ENCODE peak calls at places on chromosomes 13 and 19, in seven cellular contexts. One of them, this sample, is unnamed. For H3K4me1, the result is how much of the 10 kb centered on the place peaks cover.

GRCh38 chr19:12333162-12334159 is at the start of gene ZNF563:
- DNase-seq in A549: no peak
- DNase-seq in CD8-positive, alpha-beta T cell: peak
- DNase-seq in psoas muscle: peak
- DNase-seq in lower lobe of right lung: peak
- DNase-seq in heart right ventricle: peak
- DNase-seq in colonic mucosa: peak
- DNase-seq in this sample: peak

GRCh38 chr13:59276436-59276835 is 887.3 kb downstream of the DIAPH3 start:
- DNase-seq in heart right ventricle: no peak
- DNase-seq in colonic mucosa: no peak
- DNase-seq in A549: no peak
- DNase-seq in psoas muscle: no peak
- DNase-seq in CD8-positive, alpha-beta T cell: no peak
- DNase-seq in lower lobe of right lung: no peak
- DNase-seq in this sample: no peak

GRCh38 chr13:113186061-113186900 is 22.2 kb downstream of the PCID2 start:
- DNase-seq in A549: no peak
- DNase-seq in colonic mucosa: no peak
- DNase-seq in CD8-positive, alpha-beta T cell: no peak
- DNase-seq in lower lobe of right lung: no peak
- DNase-seq in psoas muscle: no peak
- DNase-seq in heart right ventricle: no peak
- DNase-seq in this sample: no peak

GRCh38 chr19:34041922-34042521 is 130.3 kb upstream of the LSM14A start:
- DNase-seq in A549: peak
- DNase-seq in CD8-positive, alpha-beta T cell: peak
- DNase-seq in lower lobe of right lung: peak
- DNase-seq in heart right ventricle: peak
- DNase-seq in psoas muscle: peak
- DNase-seq in colonic mucosa: peak
- DNase-seq in this sample: peak

GRCh38 chr19:28419312-28419711 is 793.6 kb downstream of the UQCRFS1 start:
- DNase-seq in CD8-positive, alpha-beta T cell: no peak
- DNase-seq in heart right ventricle: no peak
- DNase-seq in psoas muscle: no peak
- DNase-seq in colonic mucosa: no peak
- DNase-seq in A549: no peak
- DNase-seq in lower lobe of right lung: no peak
- DNase-seq in this sample: no peak

GRCh38 chr19:28051047-28051446 is 1161.9 kb downstream of the UQCRFS1 start:
- DNase-seq in CD8-positive, alpha-beta T cell: no peak
- DNase-seq in lower lobe of right lung: no peak
- DNase-seq in colonic mucosa: no peak
- DNase-seq in psoas muscle: no peak
- DNase-seq in A549: no peak
- DNase-seq in heart right ventricle: no peak
- DNase-seq in this sample: no peak

GRCh38 chr13:59413121-59413520 is 750.6 kb downstream of the DIAPH3 start:
- DNase-seq in A549: no peak
- DNase-seq in psoas muscle: no peak
- DNase-seq in heart right ventricle: no peak
- DNase-seq in CD8-positive, alpha-beta T cell: no peak
- DNase-seq in colonic mucosa: no peak
- DNase-seq in lower lobe of right lung: no peak
- DNase-seq in this sample: no peak

GRCh38 chr13:72390909-72391308 is 336.5 kb downstream of the MZT1 start:
- DNase-seq in psoas muscle: no peak
- DNase-seq in colonic mucosa: no peak
- DNase-seq in heart right ventricle: no peak
- DNase-seq in lower lobe of right lung: no peak
- DNase-seq in A549: no peak
- DNase-seq in CD8-positive, alpha-beta T cell: no peak
- DNase-seq in this sample: no peak

GRCh38 chr13:31421756-31422155 is 222.0 kb downstream of the B3GLCT start:
- DNase-seq in heart right ventricle: no peak
- DNase-seq in lower lobe of right lung: no peak
- DNase-seq in A549: no peak
- DNase-seq in colonic mucosa: no peak
- DNase-seq in CD8-positive, alpha-beta T cell: no peak
- DNase-seq in psoas muscle: no peak
- DNase-seq in this sample: no peak

GRCh38 chr19:47157455-47158321 is 27.1 kb downstream of the SAE1 start:
- DNase-seq in CD8-positive, alpha-beta T cell: no peak
- DNase-seq in colonic mucosa: peak
- DNase-seq in A549: no peak
- DNase-seq in heart right ventricle: peak
- DNase-seq in lower lobe of right lung: no peak
- DNase-seq in psoas muscle: no peak
- DNase-seq in this sample: peak

GRCh38 chr13:110415669-110416068 is 108.6 kb downstream of the COL4A2 start:
- DNase-seq in CD8-positive, alpha-beta T cell: no peak
- DNase-seq in lower lobe of right lung: no peak
- DNase-seq in heart right ventricle: peak
- DNase-seq in psoas muscle: no peak
- DNase-seq in colonic mucosa: peak
- DNase-seq in A549: peak
- DNase-seq in this sample: peak
- TF ChIP-seq CTCF in CD8-positive, alpha-beta T cell: no peak
- TF ChIP-seq CTCF in lower lobe of right lung: no peak
- TF ChIP-seq CTCF in heart right ventricle: peak
- TF ChIP-seq CTCF in psoas muscle: no peak
- TF ChIP-seq CTCF in colonic mucosa: no peak
- TF ChIP-seq CTCF in A549: no peak
- TF ChIP-seq CTCF in this sample: peak

GRCh38 chr19:44848805-44849457 is 2.8 kb downstream of the NECTIN2 start:
- DNase-seq in lower lobe of right lung: no peak
- DNase-seq in colonic mucosa: no peak
- DNase-seq in psoas muscle: no peak
- DNase-seq in A549: no peak
- DNase-seq in heart right ventricle: peak
- DNase-seq in CD8-positive, alpha-beta T cell: no peak
- DNase-seq in this sample: no peak

GRCh38 chr19:44845612-44846454 is at the start of gene NECTIN2:
- DNase-seq in CD8-positive, alpha-beta T cell: peak
- DNase-seq in lower lobe of right lung: peak
- DNase-seq in psoas muscle: peak
- DNase-seq in colonic mucosa: peak
- DNase-seq in A549: peak
- DNase-seq in heart right ventricle: peak
- DNase-seq in this sample: peak

GRCh38 chr19:44848036-44848804 is 2.1 kb downstream of the NECTIN2 start:
- DNase-seq in lower lobe of right lung: peak
- DNase-seq in A549: no peak
- DNase-seq in colonic mucosa: peak
- DNase-seq in psoas muscle: no peak
- DNase-seq in CD8-positive, alpha-beta T cell: no peak
- DNase-seq in heart right ventricle: peak
- DNase-seq in this sample: no peak

GRCh38 chr19:44846455-44847143 is 502 bp downstream of the NECTIN2 start:
- DNase-seq in heart right ventricle: peak
- DNase-seq in colonic mucosa: peak
- DNase-seq in psoas muscle: peak
- DNase-seq in lower lobe of right lung: peak
- DNase-seq in CD8-positive, alpha-beta T cell: no peak
- DNase-seq in A549: no peak
- DNase-seq in this sample: peak

DNA sequence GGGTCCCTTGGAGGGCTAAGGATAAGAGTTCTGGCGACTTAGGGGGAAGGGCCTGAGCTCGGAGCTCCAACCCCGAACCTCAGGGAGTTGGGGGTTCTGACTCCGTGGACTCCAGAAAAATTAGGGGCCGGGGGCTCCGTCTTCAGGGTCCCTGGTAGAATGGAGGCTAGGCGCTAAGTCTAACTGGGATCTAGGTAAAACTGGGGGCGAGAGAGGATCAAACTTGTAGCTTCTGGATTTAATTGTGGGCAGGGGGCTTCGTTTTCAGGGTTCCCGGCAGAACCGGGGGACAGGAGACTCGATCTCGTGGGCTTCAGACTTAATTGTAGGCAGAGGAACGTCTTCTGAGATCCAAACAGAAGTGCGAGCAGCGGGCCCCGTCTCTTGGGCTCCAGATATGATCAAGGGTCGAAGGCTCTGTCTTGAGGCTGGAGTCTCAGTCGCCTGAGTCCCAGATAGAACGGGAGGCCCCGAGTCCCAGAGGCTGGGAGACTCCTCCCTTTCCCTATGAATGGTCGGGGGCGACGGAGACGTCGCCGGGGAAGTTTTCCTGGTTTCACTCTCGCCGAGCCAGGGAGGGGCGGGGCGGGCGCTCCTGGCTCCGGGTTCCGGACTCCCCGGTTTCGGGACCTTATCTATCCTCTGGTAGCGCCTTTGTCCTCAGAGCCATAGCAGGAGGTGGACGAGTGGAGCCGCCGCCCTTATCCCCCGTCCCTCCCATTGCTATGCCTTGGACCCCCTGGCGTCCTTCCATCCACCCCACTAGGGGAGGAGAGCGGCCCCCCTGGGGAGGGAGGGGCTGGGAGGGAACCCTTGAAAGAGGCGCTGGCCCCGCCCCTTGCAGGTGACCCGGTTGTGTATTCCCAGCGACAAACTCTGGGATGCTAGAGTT is 1.3 kb downstream of the NECTIN2 start:
- DNase-seq in A549: peak
- DNase-seq in heart right ventricle: peak
- DNase-seq in lower lobe of right lung: peak
- DNase-seq in psoas muscle: peak
- DNase-seq in CD8-positive, alpha-beta T cell: no peak
- DNase-seq in colonic mucosa: peak
- DNase-seq in this sample: peak
- H3K4me1 ChIP-seq in A549: under half
- H3K4me1 ChIP-seq in heart right ventricle: half or more
- H3K4me1 ChIP-seq in lower lobe of right lung: under half
- H3K4me1 ChIP-seq in psoas muscle: under half
- H3K4me1 ChIP-seq in CD8-positive, alpha-beta T cell: under half
- H3K4me1 ChIP-seq in colonic mucosa: under half
- H3K4me1 ChIP-seq in this sample: under half

GRCh38 chr13:48231948-48232347 is 1.1 kb upstream of the ITM2B start:
- DNase-seq in heart right ventricle: no peak
- DNase-seq in A549: no peak
- DNase-seq in psoas muscle: no peak
- DNase-seq in lower lobe of right lung: no peak
- DNase-seq in colonic mucosa: no peak
- DNase-seq in CD8-positive, alpha-beta T cell: no peak
- DNase-seq in this sample: no peak

GRCh38 chr13:48232420-48233096 is 448 bp upstream of the ITM2B start:
- DNase-seq in colonic mucosa: peak
- DNase-seq in A549: no peak
- DNase-seq in heart right ventricle: peak
- DNase-seq in psoas muscle: no peak
- DNase-seq in CD8-positive, alpha-beta T cell: no peak
- DNase-seq in lower lobe of right lung: no peak
- DNase-seq in this sample: peak

GRCh38 chr13:48234652-48235099 is 1.7 kb downstream of the ITM2B start:
- DNase-seq in psoas muscle: no peak
- DNase-seq in heart right ventricle: no peak
- DNase-seq in colonic mucosa: no peak
- DNase-seq in lower lobe of right lung: no peak
- DNase-seq in A549: no peak
- DNase-seq in CD8-positive, alpha-beta T cell: no peak
- DNase-seq in this sample: no peak

GRCh38 chr13:48233886-48234488 is 981 bp downstream of the ITM2B start:
- DNase-seq in psoas muscle: no peak
- DNase-seq in heart right ventricle: no peak
- DNase-seq in lower lobe of right lung: no peak
- DNase-seq in colonic mucosa: no peak
- DNase-seq in A549: no peak
- DNase-seq in CD8-positive, alpha-beta T cell: no peak
- DNase-seq in this sample: no peak

GRCh38 chr13:48233097-48233885 is at the start of gene ITM2B:
- DNase-seq in psoas muscle: peak
- DNase-seq in lower lobe of right lung: peak
- DNase-seq in heart right ventricle: peak
- DNase-seq in A549: peak
- DNase-seq in CD8-positive, alpha-beta T cell: peak
- DNase-seq in colonic mucosa: peak
- DNase-seq in this sample: peak
- TF ChIP-seq CTCF in psoas muscle: peak
- TF ChIP-seq CTCF in lower lobe of right lung: peak
- TF ChIP-seq CTCF in heart right ventricle: peak
- TF ChIP-seq CTCF in A549: peak
- TF ChIP-seq CTCF in CD8-positive, alpha-beta T cell: peak
- TF ChIP-seq CTCF in colonic mucosa: peak
- TF ChIP-seq CTCF in this sample: peak

DNA sequence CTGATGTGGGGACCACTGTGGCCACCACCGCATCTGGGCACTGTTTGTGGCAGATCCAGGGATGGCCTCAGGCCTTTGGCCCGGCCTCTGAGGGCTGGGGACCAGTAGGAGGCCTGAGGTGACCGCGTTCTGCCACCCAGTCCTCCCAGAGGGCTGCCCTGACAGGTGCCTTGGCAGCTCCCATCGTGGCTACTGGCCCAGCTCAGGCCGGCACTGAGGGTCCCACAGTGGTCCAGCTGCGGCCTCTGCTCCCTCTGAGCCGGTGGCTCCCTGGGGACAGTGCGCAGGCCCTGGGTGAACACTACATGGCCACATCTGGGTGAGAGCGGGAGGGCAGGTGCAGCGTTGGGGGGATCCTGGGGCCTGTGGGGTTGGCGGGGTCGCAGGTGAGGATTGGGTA is 61.9 kb downstream of the KDM4B start:
- DNase-seq in lower lobe of right lung: no peak
- DNase-seq in A549: no peak
- DNase-seq in heart right ventricle: no peak
- DNase-seq in colonic mucosa: no peak
- DNase-seq in psoas muscle: no peak
- DNase-seq in CD8-positive, alpha-beta T cell: no peak
- DNase-seq in this sample: no peak
- H3K4me1 ChIP-seq in lower lobe of right lung: under half
- H3K4me1 ChIP-seq in A549: under half
- H3K4me1 ChIP-seq in heart right ventricle: half or more
- H3K4me1 ChIP-seq in colonic mucosa: under half
- H3K4me1 ChIP-seq in psoas muscle: under half
- H3K4me1 ChIP-seq in CD8-positive, alpha-beta T cell: under half
- H3K4me1 ChIP-seq in this sample: under half

GRCh38 chr19:5515737-5516136 is 52.0 kb downstream of the TINCR start:
- DNase-seq in lower lobe of right lung: no peak
- DNase-seq in A549: no peak
- DNase-seq in psoas muscle: no peak
- DNase-seq in heart right ventricle: no peak
- DNase-seq in colonic mucosa: no peak
- DNase-seq in CD8-positive, alpha-beta T cell: no peak
- DNase-seq in this sample: no peak
- TF ChIP-seq CTCF in lower lobe of right lung: no peak
- TF ChIP-seq CTCF in A549: no peak
- TF ChIP-seq CTCF in psoas muscle: no peak
- TF ChIP-seq CTCF in heart right ventricle: no peak
- TF ChIP-seq CTCF in colonic mucosa: no peak
- TF ChIP-seq CTCF in CD8-positive, alpha-beta T cell: no peak
- TF ChIP-seq CTCF in this sample: no peak

GRCh38 chr19:14118165-14119051 is 846 bp upstream of the PRKACA start:
- DNase-seq in heart right ventricle: peak
- DNase-seq in lower lobe of right lung: peak
- DNase-seq in colonic mucosa: peak
- DNase-seq in psoas muscle: peak
- DNase-seq in A549: no peak
- DNase-seq in CD8-positive, alpha-beta T cell: peak
- DNase-seq in this sample: no peak
- H3K4me1 ChIP-seq in heart right ventricle: half or more
- H3K4me1 ChIP-seq in lower lobe of right lung: half or more
- H3K4me1 ChIP-seq in colonic mucosa: under half
- H3K4me1 ChIP-seq in psoas muscle: half or more
- H3K4me1 ChIP-seq in A549: under half
- H3K4me1 ChIP-seq in CD8-positive, alpha-beta T cell: under half
- H3K4me1 ChIP-seq in this sample: under half